ENCODE peak calls at places on chromosomes 2 and 18, in six cellular contexts. C, G, P, Y, L and K are unnamed samples.

GRCh38 chr2:85843543-85843942 is 45.2 kb downstream of the ST3GAL5 start:
- DNase-seq in C (no peak), G (peak), P (no peak), Y (no peak), L (no peak), K (peak)

GRCh38 chr2:60641866-60642788 is 88.7 kb upstream of the BCL11A start:
- DNase-seq in C (peak), G (peak), P (no peak), Y (peak), L (peak), K (peak)

GRCh38 chr18:69916412-69916811 is 31.3 kb downstream of the CD226 start:
- DNase-seq in C (no peak), G (no peak), P (no peak), Y (peak), L (peak), K (no peak)

GRCh38 chr2:160427629-160428424 is 65.8 kb downstream of the RBMS1 start:
- DNase-seq in C (no peak), G (peak), P (no peak), Y (no peak), L (peak), K (no peak)

GRCh38 chr2:10654069-10654468 is 35.7 kb downstream of the NOL10 start:
- DNase-seq in C (no peak), G (no peak), P (no peak), Y (peak), L (peak), K (peak)

GRCh38 chr2:162002623-162003200 is 71.3 kb downstream of the DPP4 start:
- DNase-seq in C (no peak), G (no peak), P (no peak), Y (no peak), L (no peak), K (no peak)

GRCh38 chr2:20575414-20575813 is 75.5 kb downstream of the HS1BP3 start:
- DNase-seq in C (no peak), G (no peak), P (no peak), Y (no peak), L (no peak), K (no peak)

GRCh38 chr18:56861244-56861643 is 210.1 kb downstream of the WDR7 start:
- DNase-seq in C (no peak), G (no peak), P (no peak), Y (no peak), L (no peak), K (peak)

GRCh38 chr2:207482630-207483029 is 47.1 kb upstream of the CREB1 start:
- DNase-seq in C (no peak), G (no peak), P (no peak), Y (no peak), L (no peak), K (no peak)

GRCh38 chr18:48201952-48202898 is 207.0 kb downstream of the ZBTB7C start:
- DNase-seq in C (no peak), G (no peak), P (no peak), Y (no peak), L (no peak), K (no peak)

GRCh38 chr2:164868563-164869419 is 27.2 kb upstream of the COBLL1 start:
- DNase-seq in C (no peak), G (no peak), P (no peak), Y (no peak), L (no peak), K (no peak)

GRCh38 chr2:75560768-75561565 is at the start of gene EVA1A:
- DNase-seq in C (peak), G (no peak), P (no peak), Y (peak), L (peak), K (peak)

GRCh38 chr2:229715895-229716507 is 1.6 kb upstream of the DNER start:
- DNase-seq in C (peak), G (peak), P (no peak), Y (peak), L (peak), K (peak)

GRCh38 chr2:28821295-28821958 is 10.8 kb downstream of the SPDYA start:
- DNase-seq in C (peak), G (peak), P (no peak), Y (peak), L (peak), K (peak)

GRCh38 chr2:10400568-10400977 is 47.6 kb downstream of the ODC1 start:
- DNase-seq in C (no peak), G (no peak), P (peak), Y (no peak), L (no peak), K (no peak)

GRCh38 chr18:24762417-24762816 is 302.0 kb downstream of the HRH4 start:
- DNase-seq in C (no peak), G (no peak), P (no peak), Y (no peak), L (no peak), K (no peak)

GRCh38 chr18:62784966-62785413 is 69.6 kb downstream of the PHLPP1 start:
- DNase-seq in C (no peak), G (no peak), P (no peak), Y (no peak), L (no peak), K (no peak)

GRCh38 chr2:163606878-163607277 is 128.9 kb downstream of the FIGN start:
- DNase-seq in C (no peak), G (no peak), P (no peak), Y (no peak), L (no peak), K (no peak)

GRCh38 chr2:28639836-28640235 is 111.8 kb upstream of the PPP1CB start:
- DNase-seq in C (no peak), G (no peak), P (no peak), Y (no peak), L (peak), K (peak)

GRCh38 chr2:131036269-131036668 is 57.0 kb downstream of the FAM168B start:
- DNase-seq in C (no peak), G (no peak), P (peak), Y (no peak), L (no peak), K (no peak)

GRCh38 chr18:5073026-5073944 is 123.8 kb downstream of the AKAIN1 start:
- DNase-seq in C (peak), G (peak), P (no peak), Y (peak), L (peak), K (peak)

GRCh38 chr2:100178085-100178788 is 35.8 kb upstream of the AFF3 start:
- DNase-seq in C (peak), G (peak), P (no peak), Y (peak), L (peak), K (peak)

GRCh38 chr18:67261931-67262552 is 254.5 kb downstream of the DSEL start:
- DNase-seq in C (no peak), G (no peak), P (no peak), Y (no peak), L (peak), K (no peak)

GRCh38 chr2:7692657-7693161 is 775.5 kb downstream of the RNF144A start:
- DNase-seq in C (no peak), G (no peak), P (peak), Y (peak), L (peak), K (no peak)

GRCh38 chr18:23585007-23585871 is 1.1 kb downstream of the NPC1 start:
- DNase-seq in C (peak), G (peak), P (no peak), Y (peak), L (peak), K (no peak)

GRCh38 chr2:134244091-134244490 is 9.8 kb upstream of the MGAT5 start:
- DNase-seq in C (no peak), G (no peak), P (no peak), Y (no peak), L (peak), K (no peak)

GRCh38 chr2:176079851-176080539 is 3.8 kb downstream of the EVX2 start:
- DNase-seq in C (peak), G (no peak), P (no peak), Y (peak), L (no peak), K (peak)

GRCh38 chr18:58048243-58048642 is 4.2 kb downstream of the NEDD4L start:
- DNase-seq in C (no peak), G (no peak), P (no peak), Y (no peak), L (no peak), K (no peak)

GRCh38 chr2:109452318-109453305 is 161.2 kb downstream of the SEPTIN10 start:
- DNase-seq in C (no peak), G (no peak), P (peak), Y (no peak), L (no peak), K (no peak)

GRCh38 chr2:201847483-201847882 is 41.1 kb downstream of the CDK15 start:
- DNase-seq in C (no peak), G (no peak), P (no peak), Y (no peak), L (peak), K (no peak)

GRCh38 chr18:26865557-26865956 is at the start of gene AQP4:
- DNase-seq in C (no peak), G (no peak), P (no peak), Y (no peak), L (no peak), K (no peak)

GRCh38 chr2:96106991-96107882 is 9.1 kb downstream of the ADRA2B start:
- DNase-seq in C (no peak), G (no peak), P (no peak), Y (no peak), L (no peak), K (no peak)

GRCh38 chr18:46001074-46001473 is 33.9 kb upstream of the EPG5 start:
- DNase-seq in C (no peak), G (no peak), P (no peak), Y (no peak), L (no peak), K (no peak)

GRCh38 chr2:152718909-152719645 is 657 bp downstream of the ARL6IP6 start:
- DNase-seq in C (no peak), G (peak), P (no peak), Y (peak), L (peak), K (peak)

GRCh38 chr2:73896362-73897239 is 3.8 kb downstream of the ACTG2 start:
- DNase-seq in C (no peak), G (no peak), P (no peak), Y (no peak), L (no peak), K (no peak)

GRCh38 chr2:26002617-26003310 is 20.5 kb upstream of the KIF3C start:
- DNase-seq in C (no peak), G (no peak), P (no peak), Y (no peak), L (no peak), K (no peak)

GRCh38 chr2:20304411-20304810 is 46.2 kb downstream of the PUM2 start:
- DNase-seq in C (no peak), G (no peak), P (no peak), Y (no peak), L (peak), K (no peak)

GRCh38 chr2:240127351-240127750 is 8.8 kb downstream of the COPS9 start:
- DNase-seq in C (no peak), G (no peak), P (peak), Y (no peak), L (no peak), K (no peak)

GRCh38 chr18:56651771-56652092 is 573 bp downstream of the WDR7 start:
- DNase-seq in C (no peak), G (no peak), P (no peak), Y (no peak), L (peak), K (no peak)

GRCh38 chr2:176997074-176997791 is 215.4 kb upstream of the HNRNPA3 start:
- DNase-seq in C (no peak), G (no peak), P (no peak), Y (peak), L (peak), K (peak)

GRCh38 chr2:70746076-70746475 is 21.9 kb downstream of the ADD2 start:
- DNase-seq in C (no peak), G (no peak), P (no peak), Y (no peak), L (no peak), K (no peak)

GRCh38 chr2:70747284-70747683 is 20.7 kb downstream of the ADD2 start:
- DNase-seq in C (no peak), G (no peak), P (no peak), Y (no peak), L (no peak), K (no peak)

GRCh38 chr2:70745276-70745675 is 22.7 kb downstream of the ADD2 start:
- DNase-seq in C (no peak), G (no peak), P (no peak), Y (no peak), L (no peak), K (no peak)

GRCh38 chr2:70750320-70750719 is 17.7 kb downstream of the ADD2 start:
- DNase-seq in C (no peak), G (no peak), P (no peak), Y (no peak), L (no peak), K (no peak)

GRCh38 chr2:70748002-70748779 is 19.8 kb downstream of the ADD2 start:
- DNase-seq in C (no peak), G (no peak), P (no peak), Y (no peak), L (no peak), K (no peak)
- TF ChIP-seq CTCF in C (no peak), G (no peak), P (no peak), Y (no peak), L (peak), K (no peak)

DNA sequence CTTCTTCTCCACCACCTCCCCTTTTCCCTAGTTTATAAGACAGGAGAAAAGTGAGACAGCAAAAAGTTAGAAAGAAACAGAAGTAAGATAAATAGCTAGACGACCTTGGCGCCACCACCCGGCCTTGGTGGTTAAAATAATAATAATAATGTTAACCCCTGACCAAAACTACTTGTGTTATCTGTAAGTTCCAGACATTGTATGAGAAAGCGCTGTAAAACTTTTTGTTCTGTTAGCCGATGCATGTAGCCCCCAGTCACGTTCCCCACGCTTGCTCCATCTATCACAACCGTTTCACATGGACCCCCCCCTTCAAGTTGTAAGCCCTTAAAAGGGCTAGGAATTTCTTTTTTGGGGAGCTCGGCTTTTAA is 1.5 kb upstream of the BUB1 start:
- DNase-seq in C (no peak), G (peak), P (no peak), Y (no peak), L (no peak), K (no peak)
- TF ChIP-seq CTCF in C (no peak), G (peak), P (no peak), Y (no peak), L (peak), K (no peak)

DNA sequence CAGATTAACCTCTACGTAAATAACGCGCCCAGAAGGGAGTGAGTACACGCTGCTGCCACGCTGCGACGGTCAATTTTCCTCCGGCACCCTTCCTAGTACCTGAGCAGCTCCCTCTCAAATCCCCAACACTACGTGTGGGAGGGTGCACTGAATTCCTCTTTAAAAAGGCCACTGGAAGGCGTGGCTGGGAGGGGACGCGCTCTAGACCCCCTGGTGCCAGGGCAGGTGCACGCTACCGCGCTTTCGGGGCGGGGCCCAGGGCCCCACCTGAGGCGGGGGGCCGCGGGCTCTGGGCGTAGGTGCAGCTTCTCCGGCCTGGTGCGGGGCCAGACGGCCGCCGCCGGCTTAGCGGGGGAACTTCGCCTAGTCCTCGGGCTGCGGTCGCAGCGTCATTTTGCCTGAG is 668 bp upstream of the ANKRD12 start:
- DNase-seq in C (peak), G (peak), P (no peak), Y (peak), L (peak), K (peak)
- TF ChIP-seq CTCF in C (no peak), G (no peak), P (no peak), Y (no peak), L (peak), K (no peak)

GRCh38 chr2:65064728-65065552 is 8.7 kb downstream of the CEP68 start:
- DNase-seq in C (no peak), G (peak), P (peak), Y (peak), L (peak), K (no peak)
- TF ChIP-seq CTCF in C (peak), G (peak), P (peak), Y (peak), L (peak), K (peak)

GRCh38 chr2:34547340-34547739 is 948.2 kb upstream of the FAM98A start:
- DNase-seq in C (no peak), G (no peak), P (no peak), Y (no peak), L (no peak), K (no peak)
- TF ChIP-seq CTCF in C (no peak), G (no peak), P (no peak), Y (no peak), L (no peak), K (no peak)